ENCODE peak calls at places on chromosomes 5 and 9, in seven cellular contexts. One of them, this sample, is unnamed.

GRCh38 chr9:33161011-33161588 is 6.0 kb downstream of the B4GALT1 start:
- DNase-seq in T-helper 2 cell: peak; percentile 52
- DNase-seq in GM12891: no peak
- DNase-seq in activated CD8-positive, alpha-beta T cell treated with anti-CD3 and anti-CD28 coated beads for 36 hours: peak; percentile 78
- DNase-seq in left colon: peak; percentile 57
- DNase-seq in T-helper 22 cell: peak; percentile 48
- DNase-seq in heart right ventricle: peak; percentile 48
- DNase-seq in this sample: peak; percentile 76

GRCh38 chr5:181221105-181221791 is 1.8 kb upstream of the TRIM41 start:
- DNase-seq in T-helper 2 cell: peak; percentile 91
- DNase-seq in GM12891: no peak
- DNase-seq in activated CD8-positive, alpha-beta T cell treated with anti-CD3 and anti-CD28 coated beads for 36 hours: peak; percentile 85
- DNase-seq in left colon: peak; percentile 34
- DNase-seq in T-helper 22 cell: peak; percentile 61
- DNase-seq in heart right ventricle: no peak
- DNase-seq in this sample: peak; percentile 72

GRCh38 chr5:151234476-151235238 is 10.8 kb upstream of the CCDC69 start:
- DNase-seq in T-helper 2 cell: no peak
- DNase-seq in GM12891: peak; percentile 53
- DNase-seq in activated CD8-positive, alpha-beta T cell treated with anti-CD3 and anti-CD28 coated beads for 36 hours: peak; percentile 69
- DNase-seq in left colon: peak; percentile 66
- DNase-seq in T-helper 22 cell: no peak
- DNase-seq in heart right ventricle: peak; percentile 70
- DNase-seq in this sample: no peak

GRCh38 chr5:132266836-132267160 is 9.3 kb downstream of the PDLIM4 start:
- DNase-seq in T-helper 2 cell: no peak
- DNase-seq in GM12891: no peak
- DNase-seq in activated CD8-positive, alpha-beta T cell treated with anti-CD3 and anti-CD28 coated beads for 36 hours: no peak
- DNase-seq in left colon: no peak
- DNase-seq in T-helper 22 cell: no peak
- DNase-seq in heart right ventricle: no peak
- DNase-seq in this sample: no peak

GRCh38 chr5:134541736-134542376 is 16.4 kb downstream of the JADE2 start:
- DNase-seq in T-helper 2 cell: no peak
- DNase-seq in GM12891: no peak
- DNase-seq in activated CD8-positive, alpha-beta T cell treated with anti-CD3 and anti-CD28 coated beads for 36 hours: peak; percentile 45
- DNase-seq in left colon: peak; percentile 53
- DNase-seq in T-helper 22 cell: no peak
- DNase-seq in heart right ventricle: peak; percentile 59
- DNase-seq in this sample: peak; percentile 49

GRCh38 chr5:15966651-15967050 is 212.9 kb downstream of the MARCHF11 start:
- DNase-seq in T-helper 2 cell: no peak
- DNase-seq in GM12891: no peak
- DNase-seq in activated CD8-positive, alpha-beta T cell treated with anti-CD3 and anti-CD28 coated beads for 36 hours: no peak
- DNase-seq in left colon: no peak
- DNase-seq in T-helper 22 cell: no peak
- DNase-seq in heart right ventricle: no peak
- DNase-seq in this sample: no peak

GRCh38 chr9:134836406-134836970 is 44.1 kb upstream of the FCN2 start:
- DNase-seq in T-helper 2 cell: no peak
- DNase-seq in GM12891: no peak
- DNase-seq in activated CD8-positive, alpha-beta T cell treated with anti-CD3 and anti-CD28 coated beads for 36 hours: no peak
- DNase-seq in left colon: no peak
- DNase-seq in T-helper 22 cell: no peak
- DNase-seq in heart right ventricle: no peak
- DNase-seq in this sample: no peak

GRCh38 chr5:89417990-89418820 is 535.2 kb upstream of the MEF2C start:
- DNase-seq in T-helper 2 cell: no peak
- DNase-seq in GM12891: no peak
- DNase-seq in activated CD8-positive, alpha-beta T cell treated with anti-CD3 and anti-CD28 coated beads for 36 hours: no peak
- DNase-seq in left colon: no peak
- DNase-seq in T-helper 22 cell: no peak
- DNase-seq in heart right ventricle: no peak
- DNase-seq in this sample: no peak

GRCh38 chr9:1723616-1724015 is 291.5 kb upstream of the SMARCA2 start:
- DNase-seq in T-helper 2 cell: no peak
- DNase-seq in GM12891: no peak
- DNase-seq in activated CD8-positive, alpha-beta T cell treated with anti-CD3 and anti-CD28 coated beads for 36 hours: no peak
- DNase-seq in left colon: no peak
- DNase-seq in T-helper 22 cell: no peak
- DNase-seq in heart right ventricle: no peak
- DNase-seq in this sample: no peak

GRCh38 chr9:16146661-16147060 is 593.8 kb downstream of the CCDC171 start:
- DNase-seq in T-helper 2 cell: no peak
- DNase-seq in GM12891: no peak
- DNase-seq in activated CD8-positive, alpha-beta T cell treated with anti-CD3 and anti-CD28 coated beads for 36 hours: no peak
- DNase-seq in left colon: no peak
- DNase-seq in T-helper 22 cell: no peak
- DNase-seq in heart right ventricle: no peak
- DNase-seq in this sample: no peak

GRCh38 chr5:191949-192690 is 825 bp downstream of the LRRC14B start:
- DNase-seq in T-helper 2 cell: no peak
- DNase-seq in GM12891: no peak
- DNase-seq in activated CD8-positive, alpha-beta T cell treated with anti-CD3 and anti-CD28 coated beads for 36 hours: no peak
- DNase-seq in left colon: no peak
- DNase-seq in T-helper 22 cell: no peak
- DNase-seq in heart right ventricle: no peak
- DNase-seq in this sample: no peak

This sample was measured in activated CD4-positive, alpha-beta memory T cell treated with anti-CD3 and anti-CD28 coated beads for 36 hours.